ENCODE peak calls at places on chromosome X, in seven cellular contexts. D, U, A, W, P, X and M are unnamed samples.

GRCh38 chrX:21839334-21840198 is at the start of gene MBTPS2:
- DNase-seq in D (peak; percentile 90), U (peak; percentile 92), A (peak; percentile 81), W (peak; percentile 84), P (peak; percentile 70), X (peak; percentile 80), M (peak; percentile 89)

GRCh38 chrX:45714864-45715263 is 514.2 kb upstream of the DIPK2B start:
- DNase-seq in D (peak; percentile 81), U (peak; percentile 45), A (no peak), W (no peak), P (no peak), X (no peak), M (peak; percentile 77)

GRCh38 chrX:155874571-155875244 is 6.4 kb upstream of the VAMP7 start:
- DNase-seq in D (no peak), U (no peak), A (no peak), W (no peak), P (no peak), X (no peak), M (no peak)

GRCh38 chrX:23844502-23845138 is 61.6 kb downstream of the SAT1 start:
- DNase-seq in D (peak; percentile 83), U (peak; percentile 26), A (no peak), W (peak; percentile 29), P (no peak), X (no peak), M (peak; percentile 57)

GRCh38 chrX:45479835-45480422 is 279.3 kb upstream of the DIPK2B start:
- DNase-seq in D (peak; percentile 79), U (peak; percentile 72), A (no peak), W (no peak), P (no peak), X (no peak), M (peak; percentile 95)

GRCh38 chrX:34656467-34656841 is 631 bp downstream of the TMEM47 start:
- DNase-seq in D (peak; percentile 7), U (no peak), A (no peak), W (no peak), P (no peak), X (peak; percentile 16), M (no peak)

GRCh38 chrX:119885554-119886428 is 9.9 kb upstream of the AKAP14 start:
- DNase-seq in D (no peak), U (no peak), A (no peak), W (no peak), P (no peak), X (no peak), M (peak; percentile 61)

GRCh38 chrX:50920132-50920531 is 9.6 kb downstream of the BMP15 start:
- DNase-seq in D (peak; percentile 46), U (peak; percentile 41), A (no peak), W (no peak), P (no peak), X (no peak), M (peak; percentile 24)

GRCh38 chrX:57282568-57282967 is 3.9 kb upstream of the FAAH2 start:
- DNase-seq in D (no peak), U (no peak), A (no peak), W (no peak), P (no peak), X (no peak), M (no peak)

GRCh38 chrX:115968436-115969252 is 201.9 kb upstream of the AGTR2 start:
- DNase-seq in D (peak; percentile 1), U (peak; percentile 55), A (peak; percentile 53), W (no peak), P (peak; percentile 82), X (peak; percentile 21), M (peak; percentile 56)

GRCh38 chrX:31099536-31100090 is 27.8 kb upstream of the FTHL17 start:
- DNase-seq in D (no peak), U (peak; percentile 0), A (no peak), W (no peak), P (no peak), X (no peak), M (no peak)

GRCh38 chrX:107673933-107674479 is 45.7 kb downstream of the PRPS1 start:
- DNase-seq in D (peak; percentile 67), U (peak; percentile 95), A (peak; percentile 88), W (peak; percentile 87), P (no peak), X (peak; percentile 63), M (peak; percentile 95)

GRCh38 chrX:107537815-107538214 is 88.4 kb downstream of the FRMPD3 start:
- DNase-seq in D (peak; percentile 29), U (peak; percentile 61), A (no peak), W (peak; percentile 26), P (no peak), X (no peak), M (peak; percentile 62)

GRCh38 chrX:119067023-119067739 is 5.6 kb upstream of the CT47C1 start:
- DNase-seq in D (peak; percentile 64), U (peak; percentile 74), A (peak; percentile 46), W (peak; percentile 57), P (no peak), X (peak; percentile 42), M (peak; percentile 66)

GRCh38 chrX:107596651-107597050 is 31.7 kb upstream of the PRPS1 start:
- DNase-seq in D (no peak), U (no peak), A (no peak), W (no peak), P (no peak), X (no peak), M (no peak)

GRCh38 chrX:34875204-34875603 is 67.4 kb upstream of the FAM47B start:
- DNase-seq in D (peak; percentile 1), U (peak; percentile 57), A (no peak), W (no peak), P (no peak), X (no peak), M (peak; percentile 71)

GRCh38 chrX:44474410-44474809 is 68.2 kb downstream of the FUNDC1 start:
- DNase-seq in D (no peak), U (peak; percentile 11), A (no peak), W (no peak), P (no peak), X (no peak), M (peak; percentile 83)

GRCh38 chrX:114797494-114797893 is 213.6 kb downstream of the HTR2C start:
- DNase-seq in D (no peak), U (no peak), A (no peak), W (no peak), P (no peak), X (no peak), M (peak; percentile 5)

GRCh38 chrX:106933538-106933961 is 13.3 kb downstream of the CLDN2 start:
- DNase-seq in D (peak; percentile 27), U (peak; percentile 41), A (peak; percentile 31), W (peak; percentile 62), P (no peak), X (peak; percentile 60), M (no peak)

GRCh38 chrX:12973561-12974216 is 1.2 kb upstream of the TMSB4X start:
- DNase-seq in D (peak; percentile 37), U (no peak), A (peak; percentile 38), W (peak; percentile 50), P (no peak), X (peak; percentile 25), M (no peak)

GRCh38 chrX:130165181-130165702 is 399 bp downstream of the AIFM1 start:
- DNase-seq in D (no peak), U (no peak), A (no peak), W (no peak), P (peak; percentile 5), X (peak; percentile 56), M (peak; percentile 56)

GRCh38 chrX:13750204-13750603 is 15.7 kb downstream of the OFD1 start:
- DNase-seq in D (peak; percentile 35), U (peak; percentile 55), A (no peak), W (no peak), P (no peak), X (no peak), M (peak; percentile 64)

GRCh38 chrX:134948333-134949241 is 42.2 kb upstream of the SMIM10 start:
- DNase-seq in D (peak; percentile 48), U (peak; percentile 81), A (no peak), W (no peak), P (no peak), X (no peak), M (peak; percentile 60)

GRCh38 chrX:155263854-155264628 is at the start of gene RAB39B:
- DNase-seq in D (peak; percentile 9), U (peak; percentile 56), A (peak; percentile 37), W (peak; percentile 43), P (peak; percentile 34), X (peak; percentile 13), M (peak; percentile 75)

GRCh38 chrX:154981116-154981411 is 41.5 kb downstream of the F8 start:
- DNase-seq in D (no peak), U (no peak), A (no peak), W (no peak), P (no peak), X (no peak), M (no peak)

GRCh38 chrX:137428777-137429564 is 137.0 kb upstream of the ZIC3 start:
- DNase-seq in D (no peak), U (no peak), A (no peak), W (no peak), P (no peak), X (no peak), M (no peak)
- H3K4me3 ChIP-seq in D (no peak overlapping the region), U (no peak overlapping the region), A (no peak overlapping the region), W (peak overlapping the region; percentile 25), P (peak overlapping the region; percentile 47), X (no peak overlapping the region), M (no peak overlapping the region)

GRCh38 chrX:153687121-153688039 is at the start of gene SLC6A8:
- DNase-seq in D (peak; percentile 27), U (peak; percentile 60), A (peak; percentile 50), W (peak; percentile 74), P (no peak), X (peak; percentile 65), M (peak; percentile 37)
- TF ChIP-seq CTCF in D (peak; percentile 55), U (peak; percentile 15), A (no peak), W (no peak), P (peak; percentile 30), X (no peak), M (peak; percentile 12)

GRCh38 chrX:137081239-137081638 is 47.4 kb upstream of the GPR101 start:
- DNase-seq in D (no peak), U (no peak), A (no peak), W (no peak), P (no peak), X (no peak), M (no peak)
- H3K4me3 ChIP-seq in D (no peak overlapping the region), U (no peak overlapping the region), A (no peak overlapping the region), W (no peak overlapping the region), P (no peak overlapping the region), X (no peak overlapping the region), M (no peak overlapping the region)

DNA sequence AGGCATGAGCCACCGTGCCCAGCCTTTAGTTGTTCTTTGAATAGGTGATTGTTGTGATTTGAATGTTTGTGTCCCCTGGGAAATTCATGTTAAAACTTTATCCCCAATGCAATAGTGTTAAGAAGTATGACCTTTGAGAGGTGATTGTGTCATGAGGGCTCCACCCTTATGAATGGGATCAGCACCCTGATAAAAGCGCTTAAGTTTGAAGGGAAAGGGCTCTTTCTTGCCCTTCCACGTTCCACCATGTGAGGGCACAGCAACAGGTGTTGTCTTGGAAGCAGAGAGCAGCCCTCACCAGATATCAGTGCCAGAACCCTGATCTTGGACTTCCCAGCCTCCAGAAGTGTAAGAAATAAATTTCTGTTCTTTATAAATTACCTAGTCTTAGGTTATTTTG is 33.7 kb upstream of the RP2 start:
- DNase-seq in D (no peak), U (no peak), A (no peak), W (no peak), P (no peak), X (no peak), M (peak; percentile 12)
- TF ChIP-seq CTCF in D (peak; percentile 20), U (peak; percentile 10), A (no peak), W (no peak), P (peak; percentile 36), X (no peak), M (peak; percentile 14)